ENCODE peak calls at places on chromosomes 7 and 10, in ten cellular contexts. B is NCI-H2171 treated with DMSO at 0.1 percent for 48 hours; C is RWPE1; F is Daoy; G is trophoblast cell; P is mammary epithelial cell; Y is HEK293T; E is brain microvascular endothelial cell; X is AML-193; I is stimulated activated CD8-positive, alpha-beta memory T cell treated with anti-CD3 and anti-CD28 coated beads, Interleukin-15, amount 100 ng/mL, for 48 hours. O is an unnamed sample.

GRCh38 chr10:22792161-22792560 is 77.8 kb upstream of the PIP4K2A start:
- DNase-seq in X (no peak), G (no peak), C (no peak), F (no peak), B (no peak), P (peak), Y (no peak), E (no peak), I (no peak), O (no peak)

GRCh38 chr7:97269741-97270140 is 152.2 kb downstream of the SDHAF3 start:
- DNase-seq in E (no peak), I (no peak), C (no peak), B (no peak), F (no peak), P (no peak), Y (no peak), X (no peak), G (no peak), O (no peak)

GRCh38 chr7:101370836-101371235 is 8.2 kb downstream of the COL26A1 start:
- DNase-seq in C (no peak), B (no peak), F (no peak), P (peak), G (no peak), X (peak), E (no peak), Y (no peak), I (no peak), O (peak)

GRCh38 chr7:69342154-69342884 is 256.0 kb upstream of the AUTS2 start:
- DNase-seq in I (no peak), B (no peak), E (no peak), G (peak), C (no peak), X (no peak), F (no peak), P (no peak), Y (no peak), O (no peak)

GRCh38 chr10:70715853-70716795 is 43.8 kb downstream of the ADAMTS14 start:
- DNase-seq in I (peak), G (peak), F (peak), P (peak), X (no peak), E (peak), B (peak), C (peak), Y (no peak), O (no peak)

GRCh38 chr7:151131622-151132293 is 35.7 kb downstream of the GBX1 start:
- DNase-seq in P (no peak), G (no peak), C (no peak), Y (no peak), B (no peak), E (no peak), F (no peak), I (no peak), X (no peak), O (no peak)

GRCh38 chr10:105585215-105585614 is 944.1 kb downstream of the SORCS3 start:
- DNase-seq in E (no peak), G (no peak), B (no peak), F (no peak), X (no peak), Y (no peak), P (peak), C (peak), I (no peak), O (no peak)

GRCh38 chr10:132657127-132657706 is 119.6 kb downstream of the INPP5A start:
- DNase-seq in F (no peak), Y (no peak), E (no peak), X (no peak), I (no peak), B (no peak), P (no peak), G (no peak), C (no peak), O (no peak)

GRCh38 chr10:45419673-45420020 is 45.6 kb downstream of the ALOX5 start:
- DNase-seq in G (no peak), E (no peak), X (no peak), C (no peak), P (no peak), F (no peak), B (no peak), Y (no peak), I (no peak), O (no peak)

GRCh38 chr10:112352044-112352443 is 21.9 kb upstream of the ACSL5 start:
- DNase-seq in Y (no peak), G (no peak), F (no peak), X (no peak), P (no peak), B (no peak), I (no peak), E (no peak), C (no peak), O (no peak)

GRCh38 chr10:120990831-120991230 is 139.7 kb downstream of the WDR11 start:
- DNase-seq in C (no peak), X (no peak), E (no peak), I (no peak), P (no peak), Y (no peak), F (no peak), B (no peak), G (no peak), O (no peak)

GRCh38 chr7:77538908-77539212 is 1.8 kb downstream of the PTPN12 start:
- DNase-seq in X (no peak), I (no peak), E (no peak), Y (no peak), G (no peak), B (no peak), C (no peak), P (no peak), F (no peak), O (no peak)

GRCh38 chr10:14349081-14349480 is 18.4 kb upstream of the FRMD4A start:
- DNase-seq in F (no peak), C (no peak), X (no peak), P (no peak), E (no peak), G (no peak), Y (no peak), B (no peak), I (no peak), O (no peak)

GRCh38 chr10:88707429-88708110 is 1.5 kb downstream of the LIPK start:
- DNase-seq in X (no peak), B (no peak), Y (no peak), G (peak), E (peak), P (peak), I (no peak), F (peak), C (peak), O (no peak)

GRCh38 chr7:145169908-145170307 is 334.1 kb upstream of the TPK1 start:
- DNase-seq in E (no peak), F (no peak), G (no peak), X (no peak), I (no peak), C (no peak), P (no peak), B (peak), Y (no peak), O (no peak)

O was measured in KBM-7.